ENCODE peak calls at places on chromosomes 5 and 9, in ten cellular contexts. A is hepatocyte, P is fibroblast of lung, Y is mammary epithelial cell, X is endothelial cell of umbilical vein, B is HCT116, O is mesenchymal stem cell, T is astrocyte, Z is mesendoderm, S is H9. V is an unnamed sample.

GRCh38 chr5:124649548-124650501 is 96.6 kb downstream of the ZNF608 start:
- DNase-seq in B (no peak), Z (no peak), P (peak), S (no peak), A (peak), T (peak), Y (peak), X (peak), O (peak), V (peak)

GRCh38 chr5:132459031-132459982 is 31.3 kb downstream of the IRF1 start:
- DNase-seq in O (peak), X (no peak), Y (no peak), P (peak), A (no peak), T (peak), Z (no peak), S (no peak), B (peak), V (no peak)

GRCh38 chr5:55220433-55221185 is 6.5 kb downstream of the MCIDAS start:
- DNase-seq in B (no peak), P (peak), Z (peak), Y (no peak), A (peak), X (no peak), T (no peak), O (peak), S (peak), V (no peak)

GRCh38 chr9:17571825-17572224 is 7.0 kb upstream of the SH3GL2 start:
- DNase-seq in O (no peak), T (no peak), B (no peak), X (no peak), Z (peak), S (peak), A (no peak), P (no peak), Y (no peak), V (no peak)

GRCh38 chr5:135489466-135490244 is 37.5 kb upstream of the TIFAB start:
- DNase-seq in P (no peak), S (peak), T (no peak), A (no peak), X (no peak), O (no peak), B (no peak), Z (no peak), Y (no peak), V (no peak)

GRCh38 chr9:122991370-122991830 is 42.1 kb upstream of the GPR21 start:
- DNase-seq in Y (peak), B (peak), P (peak), Z (peak), X (peak), T (peak), A (peak), S (no peak), O (peak), V (peak)

GRCh38 chr5:136734638-136735037 is 369.3 kb upstream of the TRPC7 start:
- DNase-seq in O (no peak), S (no peak), B (no peak), Z (peak), P (no peak), A (no peak), T (no peak), X (no peak), Y (no peak), V (no peak)

GRCh38 chr5:115147052-115147451 is 22.7 kb downstream of the TRIM36 start:
- DNase-seq in Y (no peak), A (no peak), T (peak), O (peak), B (no peak), P (peak), Z (no peak), S (no peak), X (no peak), V (no peak)

GRCh38 chr5:71653119-71653518 is 66.0 kb upstream of the CARTPT start:
- DNase-seq in X (peak), Y (no peak), T (peak), A (no peak), B (no peak), Z (no peak), O (peak), P (peak), S (no peak), V (no peak)

GRCh38 chr5:43244823-43245565 is 53.0 kb downstream of the NIM1K start:
- DNase-seq in T (no peak), Z (no peak), B (no peak), P (no peak), X (no peak), S (no peak), A (no peak), Y (no peak), O (no peak), V (no peak)

GRCh38 chr9:2341956-2342355 is 279.6 kb upstream of the VLDLR start:
- DNase-seq in T (no peak), Y (no peak), X (no peak), B (no peak), Z (no peak), O (no peak), P (no peak), S (no peak), A (no peak), V (no peak)

GRCh38 chr9:2339416-2339815 is 282.2 kb upstream of the VLDLR start:
- DNase-seq in O (no peak), Z (no peak), X (no peak), P (no peak), S (no peak), Y (no peak), T (no peak), B (no peak), A (no peak), V (no peak)

GRCh38 chr9:2338770-2339169 is 282.8 kb upstream of the VLDLR start:
- DNase-seq in Y (peak), Z (no peak), P (no peak), A (peak), X (no peak), O (no peak), S (no peak), T (no peak), B (no peak), V (no peak)

GRCh38 chr9:2337602-2338001 is 284.0 kb upstream of the VLDLR start:
- DNase-seq in Y (no peak), Z (no peak), B (no peak), A (no peak), T (no peak), P (no peak), X (no peak), S (no peak), O (no peak), V (no peak)

DNA sequence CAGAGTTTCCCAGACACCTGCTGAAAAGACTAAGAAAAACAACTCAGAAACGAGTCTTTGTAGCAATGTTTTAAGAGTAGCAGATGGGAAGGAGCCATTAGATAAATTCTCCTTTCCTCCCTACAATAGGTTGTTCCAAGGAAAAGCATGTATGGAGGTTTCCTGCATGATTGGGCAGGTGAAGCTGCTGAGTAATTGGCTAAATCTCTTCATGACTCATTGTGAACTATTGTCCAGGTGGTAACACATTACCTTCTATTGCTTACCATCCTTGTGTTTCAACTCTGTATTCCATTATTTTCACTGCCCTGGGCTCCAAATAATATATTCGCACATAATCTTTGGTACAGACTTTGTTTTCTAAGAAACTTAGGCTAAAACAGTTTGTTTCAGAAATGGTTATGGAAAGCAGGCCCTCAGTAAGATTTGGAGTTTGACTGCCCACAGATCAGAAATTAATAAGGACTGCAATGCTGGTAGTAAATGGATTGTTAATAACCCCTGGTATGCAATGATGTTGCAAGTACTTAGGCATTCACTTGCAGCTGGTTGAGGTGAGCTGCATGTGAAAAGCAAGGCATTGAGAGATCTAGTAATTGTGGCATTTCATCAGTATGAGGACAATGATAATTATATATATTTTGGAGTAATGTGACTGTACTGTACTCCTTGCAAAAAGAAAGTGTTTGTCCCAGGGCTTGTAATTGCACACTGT is 281.4 kb upstream of the VLDLR start:
- DNase-seq in T (peak), A (no peak), Y (peak), B (no peak), O (no peak), X (no peak), Z (no peak), S (no peak), P (peak), V (no peak)
- H3K4me2 ChIP-seq in T (no peak), A (no peak), Y (peak), B (no peak), O (no peak), X (no peak), Z (no peak), S (no peak), P (no peak), V (no peak)

GRCh38 chr9:90861380-90861779 is 59.8 kb downstream of the SYK start:
- DNase-seq in Z (no peak), P (no peak), B (no peak), O (no peak), Y (no peak), A (no peak), X (no peak), T (no peak), S (no peak), V (no peak)

GRCh38 chr9:90860382-90860781 is 58.8 kb downstream of the SYK start:
- DNase-seq in B (no peak), P (no peak), O (no peak), A (no peak), Z (no peak), T (no peak), Y (no peak), X (no peak), S (peak), V (no peak)

GRCh38 chr9:90858505-90858904 is 56.9 kb downstream of the SYK start:
- DNase-seq in P (no peak), T (no peak), X (no peak), S (peak), A (no peak), Y (no peak), O (no peak), B (no peak), Z (no peak), V (no peak)

GRCh38 chr9:90861826-90862740 is 60.5 kb downstream of the SYK start:
- DNase-seq in X (no peak), O (no peak), Y (no peak), T (no peak), Z (no peak), B (no peak), S (peak), P (no peak), A (no peak), V (no peak)

DNA sequence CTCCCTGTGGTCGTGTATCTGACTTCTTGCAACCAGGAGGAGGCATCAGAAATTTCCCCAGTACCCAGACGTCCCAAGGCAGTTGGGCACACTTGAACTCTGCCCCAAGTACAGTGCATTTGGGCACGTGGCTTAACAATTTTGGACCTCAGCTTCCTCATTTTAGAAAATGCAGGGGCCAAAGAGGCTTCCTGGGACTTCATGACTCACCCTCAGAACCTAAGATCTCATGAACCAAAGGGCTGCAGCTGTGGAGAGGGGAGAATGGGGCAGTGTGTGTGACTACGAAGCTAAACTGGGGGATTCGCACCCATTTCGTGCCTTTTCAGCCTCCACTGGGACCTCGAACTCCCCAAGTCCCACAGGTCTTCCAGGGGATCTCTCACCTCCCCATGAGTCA is 59.2 kb downstream of the SYK start:
- DNase-seq in T (no peak), Y (no peak), X (no peak), S (peak), O (no peak), P (no peak), B (no peak), Z (no peak), A (no peak), V (no peak)
- H3K4me2 ChIP-seq in T (no peak), Y (no peak), X (no peak), S (no peak), O (no peak), P (no peak), B (no peak), Z (no peak), A (no peak), V (no peak)

GRCh38 chr9:34590376-34591090 is 1.0 kb upstream of the CNTFR start:
- DNase-seq in B (no peak), Y (no peak), A (no peak), O (peak), P (no peak), Z (no peak), T (no peak), X (peak), S (peak), V (no peak)
- H3K4me2 ChIP-seq in B (no peak), Y (no peak), A (peak), O (peak), P (no peak), Z (peak), T (peak), X (no peak), S (peak), V (no peak)

DNA sequence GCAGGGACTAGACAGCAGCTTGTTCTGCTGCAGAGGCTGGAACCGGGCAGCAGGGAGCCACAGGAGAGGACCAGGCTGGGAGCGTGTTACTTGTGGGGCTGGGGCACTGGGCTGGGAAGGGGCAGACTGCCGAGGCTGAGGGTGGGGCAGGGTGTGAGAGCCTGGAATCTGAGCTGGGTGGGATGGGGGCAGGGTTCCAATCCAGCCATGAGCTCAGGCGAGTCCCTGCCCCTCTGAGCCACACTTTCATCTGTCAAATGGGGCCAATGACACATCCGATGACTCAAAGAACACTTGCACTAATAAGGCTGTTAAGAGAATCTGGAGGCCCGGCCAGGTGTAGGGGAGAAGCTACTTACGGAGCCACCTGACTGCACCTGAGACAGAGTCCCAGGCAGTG is 18.7 kb upstream of the WDR38 start:
- DNase-seq in Z (no peak), O (no peak), S (no peak), A (peak), T (peak), X (no peak), Y (peak), B (peak), P (peak), V (no peak)
- H3K4me2 ChIP-seq in Z (no peak), O (no peak), S (no peak), A (no peak), T (peak), X (no peak), Y (peak), B (peak), P (no peak), V (no peak)

GRCh38 chr9:94768766-94769165 is 42.3 kb downstream of the AOPEP start:
- DNase-seq in S (no peak), B (no peak), O (peak), X (no peak), A (no peak), T (no peak), Z (no peak), P (no peak), Y (no peak), V (no peak)

GRCh38 chr9:94771096-94771495 is 44.6 kb downstream of the AOPEP start:
- DNase-seq in P (no peak), T (no peak), X (no peak), Z (no peak), O (no peak), Y (no peak), A (no peak), S (no peak), B (no peak), V (no peak)

GRCh38 chr9:94770344-94770743 is 43.8 kb downstream of the AOPEP start:
- DNase-seq in A (no peak), Y (no peak), O (no peak), S (no peak), P (no peak), T (no peak), Z (no peak), B (no peak), X (no peak), V (no peak)

GRCh38 chr9:94772128-94772527 is 45.6 kb downstream of the AOPEP start:
- DNase-seq in S (no peak), T (no peak), A (no peak), O (no peak), X (no peak), P (no peak), Y (no peak), Z (no peak), B (no peak), V (no peak)

GRCh38 chr9:94767331-94768099 is 41.0 kb downstream of the AOPEP start:
- DNase-seq in S (no peak), B (no peak), Z (no peak), A (no peak), Y (no peak), P (peak), O (peak), X (no peak), T (peak), V (no peak)
- H3K4me2 ChIP-seq in S (no peak), B (no peak), Z (no peak), A (no peak), Y (no peak), P (no peak), O (no peak), X (no peak), T (peak), V (no peak)

DNA sequence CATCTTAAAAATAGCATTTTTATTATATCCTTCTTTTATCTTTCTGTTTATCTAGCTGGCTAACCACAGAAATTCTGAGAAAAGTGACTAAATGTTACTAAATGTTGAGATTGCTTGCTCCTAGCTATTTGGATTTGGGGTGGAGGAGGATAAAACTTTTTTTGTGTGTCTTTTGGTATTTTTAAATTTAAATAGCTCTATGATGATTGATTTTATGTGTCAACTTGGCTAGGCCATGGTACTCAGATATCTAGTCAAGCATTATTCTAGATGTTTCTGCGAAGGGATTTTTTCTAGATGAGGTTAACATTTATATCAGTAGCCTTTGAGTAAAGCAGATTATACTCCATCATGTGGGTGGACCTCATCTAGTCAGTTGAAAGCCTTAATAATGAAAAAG is 75.0 kb downstream of the GCNT1 start:
- DNase-seq in A (no peak), S (no peak), B (no peak), Z (no peak), O (no peak), T (peak), P (peak), X (no peak), Y (no peak), V (no peak)
- H3K4me2 ChIP-seq in A (no peak), S (no peak), B (no peak), Z (no peak), O (no peak), T (no peak), P (peak), X (no peak), Y (no peak), V (no peak)

GRCh38 chr5:157548513-157549282 is 26.9 kb downstream of the ADAM19 start:
- DNase-seq in Z (no peak), Y (peak), S (no peak), X (no peak), T (peak), A (no peak), P (peak), O (peak), B (no peak), V (no peak)

GRCh38 chr5:157549954-157550549 is 25.5 kb downstream of the ADAM19 start:
- DNase-seq in B (no peak), P (peak), Z (no peak), O (no peak), A (no peak), Y (no peak), T (no peak), X (no peak), S (no peak), V (no peak)

GRCh38 chr5:157549283-157549629 is 26.3 kb downstream of the ADAM19 start:
- DNase-seq in A (no peak), S (no peak), X (no peak), Y (no peak), B (no peak), T (peak), P (peak), Z (no peak), O (no peak), V (no peak)

GRCh38 chr5:157546456-157547100 is 29.0 kb downstream of the ADAM19 start:
- DNase-seq in T (peak), O (peak), P (peak), X (no peak), Y (no peak), S (no peak), Z (peak), A (no peak), B (no peak), V (no peak)

DNA sequence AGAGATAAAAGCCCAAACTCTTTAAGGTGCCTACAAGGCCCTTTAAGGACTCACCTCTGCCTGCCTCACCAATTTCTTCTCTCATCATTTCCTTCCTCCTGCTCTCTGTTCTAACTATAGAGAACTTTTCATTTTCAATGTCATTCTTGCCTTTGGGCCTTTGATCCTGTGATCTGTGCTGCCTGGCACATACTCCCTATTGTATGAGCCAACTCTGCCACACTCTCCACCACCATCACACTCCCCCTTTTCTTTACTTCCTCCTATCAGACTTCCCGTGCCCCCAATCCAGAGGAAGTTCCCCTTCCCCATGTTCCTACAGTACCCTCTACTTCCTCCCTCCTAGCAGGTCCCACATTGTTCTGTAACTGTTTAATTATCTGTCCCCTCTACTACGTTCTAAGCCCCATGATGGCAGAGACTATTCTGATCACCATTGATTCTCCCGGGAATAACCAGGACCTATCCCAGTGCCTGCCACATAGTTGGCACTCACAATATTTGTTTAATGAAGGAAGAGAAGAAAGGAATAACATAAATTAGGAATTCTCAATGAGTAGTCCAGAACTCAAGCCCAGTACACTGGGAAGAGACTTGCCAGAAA is 27.6 kb downstream of the ADAM19 start:
- DNase-seq in Z (no peak), Y (no peak), A (no peak), X (no peak), T (no peak), S (no peak), P (no peak), O (no peak), B (no peak), V (no peak)
- H3K4me2 ChIP-seq in Z (no peak), Y (peak), A (no peak), X (no peak), T (peak), S (no peak), P (no peak), O (no peak), B (no peak), V (peak)

DNA sequence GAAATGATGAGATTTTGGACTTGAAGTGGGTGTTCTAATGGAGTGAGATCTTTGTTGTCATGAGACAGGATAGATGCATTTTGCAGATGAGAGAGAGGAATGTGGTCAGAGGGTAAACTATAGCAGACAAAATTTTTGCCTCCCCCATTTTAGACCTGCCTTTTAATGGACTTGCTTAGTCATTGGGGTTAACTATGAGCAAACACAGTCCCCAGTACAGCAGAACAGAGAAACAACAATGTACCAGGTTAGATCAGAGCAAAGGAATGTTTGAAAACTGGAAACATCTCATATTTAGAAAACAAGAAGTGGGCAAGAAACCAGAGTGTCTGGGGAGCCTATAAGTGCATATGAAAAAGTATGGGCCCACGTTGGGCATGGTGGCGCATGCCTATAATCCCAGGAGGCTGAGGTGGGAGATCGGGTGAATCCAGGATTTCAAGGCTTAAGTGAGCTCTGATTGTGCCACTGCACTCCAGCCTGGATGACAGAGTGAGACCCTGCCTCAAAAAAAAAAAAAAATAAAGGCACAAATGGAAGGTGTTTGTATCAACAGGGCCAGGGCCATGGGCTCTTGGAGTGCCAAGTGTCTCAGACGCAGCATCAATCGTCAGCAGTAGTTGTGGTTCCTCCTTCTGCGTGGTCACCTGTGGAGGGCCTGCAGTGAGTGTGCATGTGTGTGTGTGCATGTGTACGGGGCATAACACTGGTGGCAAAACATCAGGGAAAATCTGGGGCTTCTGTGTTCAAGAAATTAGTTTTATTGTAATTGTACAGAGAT is 214.4 kb upstream of the S1PR3 start:
- DNase-seq in A (no peak), S (no peak), O (peak), X (peak), P (peak), Z (no peak), B (no peak), T (peak), Y (peak), V (no peak)
- H3K4me2 ChIP-seq in A (no peak), S (no peak), O (no peak), X (peak), P (no peak), Z (no peak), B (no peak), T (peak), Y (peak), V (peak)

V was measured in OCI-LY7.